ENCODE peak calls at places on chromosomes 11 and 22, in five cellular contexts. X, F, G, N and T are unnamed samples. For H3K27me3 and H3K9me3, the result is how much of the 10 kb centered on the place peaks cover.

GRCh38 chr11:78620159-78620558 is 45.5 kb upstream of the NARS2 start:
- DNase-seq in X (no peak), F (no peak), G (no peak), N (no peak), T (no peak)

GRCh38 chr22:37137131-37137530 is 12.6 kb downstream of the IL2RB start:
- DNase-seq in X (no peak), F (no peak), G (no peak), N (no peak), T (no peak)

GRCh38 chr11:17972987-17973386 is 39.9 kb downstream of the SERGEF start:
- DNase-seq in X (peak), F (peak), G (peak), N (peak), T (peak)

GRCh38 chr22:37491106-37491505 is 4.9 kb upstream of the MFNG start:
- DNase-seq in X (no peak), F (no peak), G (no peak), N (no peak), T (no peak)

GRCh38 chr11:112961751-112962747 is 829 bp downstream of the NCAM1 start:
- DNase-seq in X (peak), F (no peak), G (peak), N (peak), T (peak)

GRCh38 chr11:119741369-119742262 is 12.6 kb upstream of the NECTIN1 start:
- DNase-seq in X (peak), F (peak), G (no peak), N (peak), T (peak)

GRCh38 chr11:46382644-46383403 is 1.4 kb downstream of the MDK start:
- DNase-seq in X (peak), F (peak), G (no peak), N (no peak), T (no peak)

GRCh38 chr11:119115484-119116234 is 5.7 kb upstream of the HINFP start:
- DNase-seq in X (no peak), F (no peak), G (no peak), N (peak), T (peak)

GRCh38 chr11:45667929-45668680 is 2.7 kb upstream of the CHST1 start:
- DNase-seq in X (no peak), F (no peak), G (no peak), N (no peak), T (no peak)

GRCh38 chr11:27471588-27472397 is 797 bp downstream of the LGR4 start:
- DNase-seq in X (peak), F (peak), G (peak), N (peak), T (peak)

GRCh38 chr11:61378713-61379313 is 13.6 kb upstream of the TMEM216 start:
- DNase-seq in X (no peak), F (peak), G (peak), N (no peak), T (no peak)

GRCh38 chr22:22072169-22072836 is 89.7 kb upstream of the TOP3B start:
- DNase-seq in X (no peak), F (no peak), G (no peak), N (no peak), T (no peak)

GRCh38 chr11:121802542-121802941 is 313.5 kb downstream of the BLID start:
- DNase-seq in X (peak), F (no peak), G (no peak), N (peak), T (no peak)

GRCh38 chr11:83195176-83195531 is 1.6 kb downstream of the ANKRD42 start:
- DNase-seq in X (no peak), F (peak), G (no peak), N (no peak), T (no peak)

GRCh38 chr11:112294688-112295340 is 34.2 kb upstream of the PLET1 start:
- DNase-seq in X (no peak), F (no peak), G (no peak), N (no peak), T (no peak)

GRCh38 chr22:21951931-21952465 is 650 bp downstream of the PPM1F start:
- DNase-seq in X (peak), F (peak), G (no peak), N (no peak), T (peak)

GRCh38 chr22:26215766-26216165 is 46.5 kb downstream of the SEZ6L start:
- DNase-seq in X (no peak), F (no peak), G (no peak), N (no peak), T (no peak)

DNA sequence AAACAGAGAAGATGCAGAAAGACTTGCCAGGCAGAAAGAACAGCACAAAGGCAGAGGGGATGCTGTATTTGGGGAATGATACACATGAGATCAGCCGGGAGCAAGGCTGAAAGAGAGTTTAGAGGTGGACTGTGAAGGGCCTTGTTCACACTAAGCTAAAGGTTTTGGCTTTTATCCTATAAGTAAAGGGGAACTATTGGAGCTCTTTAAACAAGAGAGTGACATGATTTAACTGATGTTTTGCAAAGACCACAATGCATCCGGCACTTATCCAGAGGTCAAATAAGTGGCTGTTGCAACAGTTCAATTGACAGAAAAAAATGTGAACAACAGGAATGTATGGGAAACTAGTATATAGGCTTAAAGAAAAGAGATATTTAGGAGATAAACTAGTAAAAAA is 64.7 kb upstream of the RRAS2 start:
- DNase-seq in X (no peak), F (peak), G (no peak), N (no peak), T (no peak)
- H3K27me3 ChIP-seq in X (under half), F (under half), G (under half), N (under half), T (under half)

DNA sequence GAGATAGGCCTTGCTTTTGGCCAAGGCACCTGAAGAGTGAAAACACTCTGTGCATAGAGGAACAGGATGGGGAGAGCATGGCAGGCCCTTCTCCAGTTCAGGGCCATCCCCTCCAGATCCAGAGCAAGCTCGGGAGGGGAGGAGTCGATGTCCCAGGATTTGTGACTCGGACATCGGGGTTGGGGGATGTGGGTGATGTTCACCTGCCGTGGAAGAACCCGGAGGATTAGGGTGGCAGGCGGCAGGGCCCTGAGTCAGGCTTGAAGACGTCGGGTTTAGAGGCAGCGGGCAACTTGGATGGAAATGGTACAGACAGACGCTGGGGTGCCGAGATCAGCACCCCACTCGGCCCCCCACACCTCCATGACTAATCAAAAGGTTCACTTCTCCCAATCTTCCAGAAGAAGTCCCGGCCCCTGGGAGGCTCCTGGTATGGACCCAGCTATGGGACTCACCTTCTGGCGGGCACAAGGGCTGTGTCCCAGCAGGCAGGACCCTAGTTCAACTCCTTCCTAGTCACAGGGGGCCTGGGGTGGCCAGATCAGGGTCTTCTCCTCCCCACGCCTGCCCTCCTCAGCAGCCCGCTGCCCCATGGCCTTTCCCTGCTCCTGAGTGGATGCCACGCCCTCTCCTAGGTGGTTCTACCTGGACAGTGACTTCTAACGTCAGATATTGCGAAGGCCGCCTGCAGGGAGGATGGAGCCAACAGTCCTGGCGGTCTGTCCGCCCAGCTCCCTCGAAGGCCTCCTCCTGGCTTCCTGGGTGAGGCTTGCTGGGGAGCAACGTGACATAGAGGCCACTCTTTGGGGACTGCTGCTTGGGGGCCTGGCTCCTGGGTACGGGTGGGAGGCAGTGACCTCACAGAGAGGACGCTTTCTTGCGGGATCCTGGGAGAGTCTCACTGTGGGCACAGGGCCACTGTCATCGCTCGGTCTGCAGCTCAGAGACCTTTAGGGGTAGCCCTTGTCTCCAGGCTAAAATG is 792.5 kb downstream of the BRD1 start:
- DNase-seq in X (no peak), F (no peak), G (no peak), N (no peak), T (no peak)
- H3K9me3 ChIP-seq in X (under half), F (under half), G (under half), N (under half), T (under half)

DNA sequence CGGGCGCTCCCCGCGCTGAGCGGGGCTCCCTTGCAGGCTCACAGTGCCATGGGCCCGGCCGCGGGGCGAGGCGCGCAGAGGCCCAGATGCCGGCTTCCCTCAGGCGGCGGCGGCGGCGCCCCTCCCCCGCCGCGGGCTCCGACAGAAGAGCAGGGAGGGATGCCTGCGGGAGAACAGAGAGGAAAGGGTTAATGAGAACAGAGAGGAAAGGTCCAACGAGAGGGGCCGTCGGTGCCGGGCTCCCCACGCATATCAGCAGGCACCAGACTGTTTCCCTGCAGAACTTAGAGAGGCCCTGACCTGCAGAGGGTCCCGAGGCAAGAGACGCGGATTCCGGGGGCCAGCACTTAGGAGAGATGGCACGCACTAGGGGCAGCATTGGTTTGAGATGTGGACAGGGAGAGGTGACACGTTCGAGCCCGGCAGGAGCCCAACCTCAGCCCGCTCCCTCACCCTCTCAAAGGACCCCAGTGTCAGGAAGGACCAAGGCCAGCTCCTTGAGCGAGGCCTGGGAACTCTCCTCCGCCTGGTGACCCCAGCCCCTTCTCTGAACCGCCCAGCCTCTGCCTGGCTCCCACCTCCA is 9.1 kb downstream of the NRXN2 start:
- DNase-seq in X (peak), F (no peak), G (no peak), N (no peak), T (no peak)
- H3K27me3 ChIP-seq in X (half or more), F (half or more), G (half or more), N (under half), T (half or more)

DNA sequence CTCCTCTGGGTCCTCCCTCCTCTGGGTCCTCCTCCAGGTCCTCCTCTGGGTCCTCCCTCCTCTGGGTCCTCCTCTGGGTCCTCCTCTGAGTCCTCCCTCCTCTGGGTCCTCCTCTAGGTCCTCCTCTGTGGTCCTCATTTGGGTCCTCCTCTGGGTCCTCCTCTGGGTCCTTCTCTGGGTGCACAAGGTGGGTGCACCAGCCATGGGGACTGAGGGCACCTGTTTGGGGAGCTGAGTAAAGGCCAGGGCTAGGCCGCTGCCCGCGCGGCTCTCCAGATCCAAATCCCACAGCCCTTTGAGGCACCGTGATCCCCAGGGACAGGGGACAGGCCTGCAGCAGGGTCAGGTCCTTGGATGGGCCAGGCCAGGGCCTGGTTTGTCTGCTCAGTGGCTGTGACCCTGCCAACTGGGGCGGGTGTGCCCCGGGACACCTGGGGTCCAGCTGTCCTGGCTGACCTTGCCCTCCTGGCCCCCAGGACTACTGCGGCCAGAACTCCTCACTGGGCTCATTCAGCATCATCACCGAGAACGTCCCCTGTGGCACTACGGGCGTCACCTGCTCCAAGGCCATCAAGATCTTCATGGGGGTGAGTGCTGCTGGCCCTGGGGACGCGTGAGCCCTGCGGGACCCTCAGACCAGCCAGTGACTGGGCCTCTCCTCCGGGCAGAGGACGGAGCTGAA is 12.7 kb downstream of the MUC2 start:
- DNase-seq in X (no peak), F (no peak), G (no peak), N (no peak), T (no peak)
- H3K9me3 ChIP-seq in X (under half), F (under half), G (under half), N (under half), T (under half)

GRCh38 chr11:13031349-13031748 is 22.2 kb downstream of the RASSF10 start:
- DNase-seq in X (no peak), F (no peak), G (no peak), N (no peak), T (no peak)

GRCh38 chr11:13038366-13038765 is 29.2 kb downstream of the RASSF10 start:
- DNase-seq in X (no peak), F (peak), G (no peak), N (no peak), T (no peak)

GRCh38 chr11:13033760-13034533 is 24.8 kb downstream of the RASSF10 start:
- DNase-seq in X (no peak), F (no peak), G (no peak), N (no peak), T (no peak)

GRCh38 chr11:13036235-13036634 is 27.1 kb downstream of the RASSF10 start:
- DNase-seq in X (no peak), F (no peak), G (no peak), N (no peak), T (no peak)

DNA sequence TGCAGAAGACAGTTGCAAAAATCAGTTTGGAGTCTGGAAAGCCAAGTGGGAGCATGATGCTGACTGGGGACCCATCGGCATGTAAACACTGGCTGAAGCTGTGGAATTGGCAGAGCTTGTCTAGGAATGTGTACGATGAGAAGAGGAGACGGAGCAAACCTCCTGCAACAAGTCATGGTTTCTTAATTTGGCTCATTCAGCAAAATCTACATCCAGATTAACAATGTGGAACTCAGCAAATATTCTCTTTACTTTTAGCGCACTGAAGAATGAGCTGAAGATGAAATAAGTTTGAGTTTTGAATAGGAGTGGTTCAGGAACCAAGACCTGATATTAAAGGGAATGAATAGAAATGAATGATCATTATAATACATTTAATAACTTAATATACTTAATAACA is 26.6 kb downstream of the RASSF10 start:
- DNase-seq in X (no peak), F (no peak), G (no peak), N (no peak), T (no peak)
- H3K27me3 ChIP-seq in X (under half), F (under half), G (under half), N (under half), T (under half)

DNA sequence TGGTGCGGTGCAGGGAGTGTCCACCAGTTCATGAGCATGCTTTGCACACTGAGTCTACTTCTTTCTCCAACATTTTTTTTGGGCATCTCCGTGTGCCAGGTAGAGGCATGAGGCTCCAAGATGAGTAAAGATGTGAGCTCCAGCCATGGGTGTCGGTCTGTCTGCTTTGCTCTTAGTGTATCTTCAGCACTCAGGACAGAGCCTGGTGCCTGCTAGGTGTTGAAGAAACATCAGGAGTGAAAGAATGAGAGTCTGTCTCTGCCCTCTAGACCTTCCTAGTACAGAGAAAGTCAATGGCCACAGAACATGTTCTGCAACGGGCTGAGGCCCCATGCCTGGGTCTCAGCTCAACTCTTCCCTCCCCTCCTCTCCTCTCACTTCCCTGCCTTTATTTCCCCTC is 486.5 kb downstream of the TBC1D22A start:
- DNase-seq in X (no peak), F (no peak), G (no peak), N (no peak), T (no peak)
- H3K9me3 ChIP-seq in X (half or more), F (under half), G (under half), N (under half), T (under half)